ENCODE peak calls at places on chromosomes 11 and 22, in four cellular contexts. U is IMR-90, R is neuronal stem cell, O is mesendoderm. A is an unnamed sample.

GRCh38 chr11:11022126-11022730 is 164.4 kb upstream of the ZBED5 start:
- DNase-seq in U (peak), R (no peak), O (no peak), A (peak)

GRCh38 chr11:118621071-118621815 is 13.8 kb downstream of the PHLDB1 start:
- DNase-seq in U (peak), R (no peak), O (peak), A (peak)

GRCh38 chr11:132312161-132312560 is 941.7 kb downstream of the NTM start:
- DNase-seq in U (peak), R (no peak), O (no peak), A (no peak)

GRCh38 chr11:58945663-58946062 is 6.4 kb downstream of the GLYATL1 start:
- DNase-seq in U (no peak), R (no peak), O (no peak), A (no peak)

GRCh38 chr11:122139595-122139866 is 23.5 kb upstream of the BLID start:
- DNase-seq in U (peak), R (no peak), O (no peak), A (no peak)

GRCh38 chr11:110858556-110858921 is 146.3 kb upstream of the ARHGAP20 start:
- DNase-seq in U (no peak), R (no peak), O (no peak), A (no peak)

GRCh38 chr22:34998921-34999320 is 67.0 kb upstream of the ISX start:
- DNase-seq in U (no peak), R (no peak), O (no peak), A (no peak)

GRCh38 chr11:117669062-117669461 is 128.0 kb downstream of the DSCAML1 start:
- DNase-seq in U (no peak), R (no peak), O (no peak), A (no peak)

GRCh38 chr22:47380692-47381091 is 618.2 kb downstream of the TBC1D22A start:
- DNase-seq in U (no peak), R (no peak), O (no peak), A (no peak)

GRCh38 chr11:1548221-1549070 is 23.6 kb downstream of the DUSP8 start:
- DNase-seq in U (peak), R (no peak), O (peak), A (no peak)

GRCh38 chr11:16195659-16196058 is 160.7 kb downstream of the SOX6 start:
- DNase-seq in U (peak), R (no peak), O (no peak), A (peak)

GRCh38 chr11:72113170-72113808 is 794 bp upstream of the ANAPC15 start:
- DNase-seq in U (peak), R (no peak), O (no peak), A (peak)

GRCh38 chr11:61281581-61282250 is 13.4 kb downstream of the VWCE start:
- DNase-seq in U (no peak), R (peak), O (peak), A (peak)

GRCh38 chr11:123173040-123173855 is 21.8 kb downstream of the CLMP start:
- DNase-seq in U (peak), R (no peak), O (no peak), A (peak)

GRCh38 chr11:48041877-48042698 is 61.7 kb downstream of the PTPRJ start:
- DNase-seq in U (no peak), R (no peak), O (no peak), A (no peak)

GRCh38 chr11:130599073-130599654 is 150.7 kb downstream of the ADAMTS15 start:
- DNase-seq in U (peak), R (no peak), O (peak), A (no peak)

GRCh38 chr11:114034956-114035355 is 24.6 kb upstream of the ZBTB16 start:
- DNase-seq in U (no peak), R (no peak), O (no peak), A (no peak)

GRCh38 chr11:93319224-93319839 is 11.2 kb upstream of the DEUP1 start:
- DNase-seq in U (no peak), R (no peak), O (no peak), A (no peak)

GRCh38 chr11:14270690-14271542 is 88.1 kb downstream of the RRAS2 start:
- DNase-seq in U (no peak), R (no peak), O (no peak), A (no peak)

GRCh38 chr11:1756791-1757771 is 6.6 kb downstream of the CTSD start:
- DNase-seq in U (no peak), R (no peak), O (no peak), A (no peak)

GRCh38 chr11:1323779-1324178 is 14.3 kb upstream of the TOLLIP start:
- DNase-seq in U (no peak), R (no peak), O (no peak), A (no peak)

GRCh38 chr22:37476389-37477329 is 9.5 kb downstream of the MFNG start:
- DNase-seq in U (no peak), R (no peak), O (no peak), A (no peak)

GRCh38 chr11:124608146-124608545 is 3.1 kb upstream of the PANX3 start:
- DNase-seq in U (no peak), R (no peak), O (no peak), A (no peak)

GRCh38 chr11:69260622-69261021 is 33.3 kb upstream of the MYEOV start:
- DNase-seq in U (no peak), R (no peak), O (no peak), A (no peak)

GRCh38 chr11:105148241-105148640 is 8.7 kb upstream of the CARD18 start:
- DNase-seq in U (peak), R (no peak), O (no peak), A (no peak)

GRCh38 chr22:29713156-29713715 is 6.6 kb upstream of the CABP7 start:
- DNase-seq in U (no peak), R (no peak), O (no peak), A (no peak)

GRCh38 chr11:57432714-57433163 is 5.8 kb upstream of the SLC43A3 start:
- DNase-seq in U (peak), R (no peak), O (no peak), A (peak)

GRCh38 chr22:31238057-31238456 is 26.0 kb downstream of the LIMK2 start:
- DNase-seq in U (no peak), R (no peak), O (no peak), A (no peak)

GRCh38 chr22:48749555-48750227 is 1078.0 kb downstream of the BRD1 start:
- DNase-seq in U (no peak), R (no peak), O (no peak), A (no peak)

GRCh38 chr11:3891751-3892150 is 36.3 kb downstream of the STIM1 start:
- DNase-seq in U (no peak), R (no peak), O (no peak), A (no peak)

GRCh38 chr11:74380746-74381439 is 17.3 kb downstream of the PGM2L1 start:
- DNase-seq in U (no peak), R (no peak), O (no peak), A (no peak)

GRCh38 chr11:2101171-2101675 is 38.0 kb downstream of the IGF2 start:
- DNase-seq in U (no peak), R (no peak), O (no peak), A (no peak)

GRCh38 chr11:112248216-112248615 is 12.4 kb downstream of the PLET1 start:
- DNase-seq in U (peak), R (no peak), O (no peak), A (peak)

GRCh38 chr11:45659818-45660160 is 5.6 kb downstream of the CHST1 start:
- DNase-seq in U (no peak), R (no peak), O (no peak), A (no peak)

GRCh38 chr11:86374586-86374985 is at the start of gene CCDC81:
- DNase-seq in U (no peak), R (peak), O (peak), A (no peak)

GRCh38 chr11:34050967-34051348 is 573 bp upstream of the CAPRIN1 start:
- DNase-seq in U (peak), R (no peak), O (no peak), A (peak)

GRCh38 chr11:8354622-8355417 is 91.1 kb upstream of the LMO1 start:
- DNase-seq in U (no peak), R (peak), O (no peak), A (peak)

GRCh38 chr11:110665689-110666465 is 46.4 kb downstream of the ARHGAP20 start:
- DNase-seq in U (no peak), R (no peak), O (no peak), A (peak)

GRCh38 chr11:115214644-115215305 is 289.4 kb downstream of the CADM1 start:
- DNase-seq in U (no peak), R (no peak), O (no peak), A (no peak)
- H2AK5ac ChIP-seq in U (no peak), R (no peak), O (no peak), A (no peak)

DNA sequence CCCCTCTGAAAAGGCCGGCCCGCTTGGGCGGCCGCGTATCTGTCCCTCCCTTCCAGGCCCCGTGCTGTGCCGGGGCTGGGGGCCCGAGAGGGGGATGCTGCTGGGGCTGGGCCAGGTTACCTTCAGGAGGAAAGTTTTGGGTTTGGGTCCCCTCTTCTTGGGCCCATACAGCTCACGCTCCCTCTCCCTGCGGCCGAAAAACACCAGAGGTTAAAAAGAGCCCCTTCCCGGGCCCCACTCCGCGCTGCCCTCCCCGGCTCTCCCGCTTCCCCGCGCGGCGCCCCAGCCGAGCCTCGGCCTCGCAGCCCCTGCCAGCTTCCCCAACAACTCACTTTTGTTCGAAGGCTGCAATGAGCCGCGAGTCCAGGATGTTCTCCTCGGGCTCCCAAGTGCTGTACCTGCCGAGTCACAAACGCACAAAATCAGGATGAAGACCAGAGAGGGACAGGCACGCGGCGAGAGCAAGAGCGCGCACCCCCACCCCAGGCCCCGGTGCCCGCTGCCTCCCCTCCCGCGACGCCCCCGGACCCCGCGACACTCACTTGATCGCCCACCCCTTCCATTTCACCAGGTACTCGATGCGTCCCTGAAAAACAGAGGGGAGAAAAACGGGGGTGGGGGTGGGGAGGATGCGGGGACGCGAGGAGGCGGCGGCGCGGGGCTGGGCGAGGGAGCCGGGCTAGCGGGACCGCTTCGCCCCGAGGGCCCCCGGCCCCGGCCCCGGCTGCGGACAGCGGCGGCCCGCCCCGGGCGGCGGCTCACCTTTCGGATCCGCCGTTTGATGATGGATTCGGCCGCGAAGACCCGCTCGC is 450 bp downstream of the CBX6 start:
- DNase-seq in U (no peak), R (no peak), O (peak), A (peak)
- H3K18ac ChIP-seq in U (peak), R (peak), O (peak), A (peak)

GRCh38 chr22:46077669-46078099 is 72.6 kb upstream of the PPARA start:
- DNase-seq in U (no peak), R (no peak), O (no peak), A (no peak)

GRCh38 chr22:46074771-46075551 is 75.4 kb upstream of the PPARA start:
- DNase-seq in U (no peak), R (no peak), O (no peak), A (no peak)

GRCh38 chr22:46078241-46079092 is 71.9 kb upstream of the PPARA start:
- DNase-seq in U (no peak), R (no peak), O (no peak), A (no peak)

GRCh38 chr22:46075764-46076531 is 74.4 kb upstream of the PPARA start:
- DNase-seq in U (no peak), R (no peak), O (no peak), A (no peak)

GRCh38 chr22:46076651-46077339 is 73.5 kb upstream of the PPARA start:
- DNase-seq in U (peak), R (no peak), O (no peak), A (no peak)
- H3K4me3 ChIP-seq in U (no peak), R (no peak), O (no peak), A (no peak)

DNA sequence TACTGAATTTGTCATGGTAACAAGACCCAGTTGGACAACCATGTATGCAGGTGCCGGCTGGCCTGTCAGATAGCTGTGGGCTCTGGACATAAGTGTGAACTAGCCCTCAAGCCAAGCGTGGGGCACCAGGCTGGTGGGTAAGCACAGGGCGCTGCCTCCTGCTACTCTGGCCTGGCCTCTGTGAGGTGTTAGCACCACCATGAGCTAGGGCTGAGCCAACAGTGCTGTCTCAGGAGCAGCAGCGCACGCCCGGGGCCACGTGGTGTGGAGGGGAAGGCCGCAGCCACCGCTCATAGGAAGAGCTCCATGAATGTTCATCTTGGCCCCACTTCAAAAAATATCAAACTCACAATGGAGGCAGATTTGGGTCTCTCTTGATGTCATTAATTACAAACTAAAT is 35.3 kb upstream of the GNB1L start:
- DNase-seq in U (no peak), R (no peak), O (no peak), A (no peak)
- H2AK5ac ChIP-seq in U (peak), R (peak), O (peak), A (peak)

GRCh38 chr11:44565008-44565745 is at the start of gene CD82:
- DNase-seq in U (peak), R (peak), O (peak), A (peak)
- H3K18ac ChIP-seq in U (peak), R (peak), O (peak), A (no peak)

GRCh38 chr11:9763301-9763700 is 99.4 kb downstream of the SWAP70 start:
- DNase-seq in U (no peak), R (no peak), O (no peak), A (no peak)
- H3K4me3 ChIP-seq in U (no peak), R (no peak), O (no peak), A (no peak)

DNA sequence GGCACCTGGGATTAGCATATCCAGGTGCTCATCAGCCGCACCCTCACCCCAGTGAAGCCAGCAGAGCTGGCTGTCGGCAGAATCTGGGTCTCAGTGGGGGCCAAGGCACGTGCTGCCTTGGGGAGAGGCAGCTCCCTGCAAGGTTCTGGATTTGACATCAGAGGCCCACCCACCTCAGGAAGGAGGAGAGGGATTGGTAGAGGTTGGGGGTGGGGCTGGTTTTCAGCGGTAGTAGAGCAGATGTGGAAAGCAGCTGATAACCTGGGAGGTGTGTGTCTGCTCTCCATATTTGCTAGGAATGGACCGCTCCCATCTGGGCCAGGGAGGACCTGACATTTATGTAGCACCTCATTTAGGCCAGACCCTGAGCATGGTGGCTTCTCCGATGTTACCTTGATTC is 147.5 kb downstream of the GRIK4 start:
- DNase-seq in U (no peak), R (no peak), O (no peak), A (no peak)
- H2AK5ac ChIP-seq in U (no peak), R (no peak), O (no peak), A (no peak)

GRCh38 chr11:65858354-65859133 is 564 bp upstream of the CFL1 start:
- DNase-seq in U (no peak), R (no peak), O (peak), A (peak)
- H3K18ac ChIP-seq in U (peak), R (no peak), O (peak), A (no peak)

DNA sequence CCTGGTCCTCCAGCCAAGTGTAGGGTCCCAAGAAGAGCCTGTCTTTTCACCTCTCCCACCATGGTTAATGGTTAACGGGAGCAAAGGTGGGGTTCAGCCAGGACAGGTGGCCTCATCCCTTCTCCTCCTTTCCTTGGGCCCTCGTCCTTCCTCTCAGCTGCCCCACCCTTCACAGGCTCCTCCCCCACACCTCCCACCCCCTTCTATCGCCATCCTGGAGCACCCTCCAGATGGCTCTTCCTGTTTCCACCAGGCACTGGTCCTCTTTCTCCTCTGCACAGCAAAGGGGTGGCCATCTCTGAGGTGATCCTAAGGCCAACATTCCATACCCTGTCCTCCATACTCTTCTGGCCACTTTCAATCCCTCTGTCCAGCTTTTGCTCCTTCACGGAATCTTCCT is 48.9 kb downstream of the SLC22A12 start:
- DNase-seq in U (no peak), R (no peak), O (no peak), A (no peak)
- H3K4me3 ChIP-seq in U (no peak), R (no peak), O (no peak), A (no peak)

A was measured in trophoblast cell.